ENCODE peak calls at places on chromosomes 6 and 20, in four cellular contexts. P, K, X and I are unnamed samples.
A peak's percentile ranks its signal among the peaks of the same experiment; 100 is the strongest.

GRCh38 chr6:7543761-7544424 is 2.4 kb downstream of the DSP start:
- DNase-seq in P (no peak), K (no peak), X (no peak), I (no peak)

GRCh38 chr6:133184798-133185380 is 56.3 kb upstream of the EYA4 start:
- DNase-seq in P (no peak), K (no peak), X (no peak), I (peak; percentile 39)

GRCh38 chr6:1658212-1659005 is 48.7 kb downstream of the FOXC1 start:
- DNase-seq in P (no peak), K (no peak), X (no peak), I (no peak)

GRCh38 chr20:23970049-23970448 is 18.5 kb downstream of the GGTLC1 start:
- DNase-seq in P (no peak), K (no peak), X (no peak), I (no peak)

GRCh38 chr20:37223053-37223452 is 38.6 kb downstream of the GHRH start:
- DNase-seq in P (no peak), K (no peak), X (no peak), I (peak; percentile 29)

GRCh38 chr6:56101141-56101553 is 146.2 kb downstream of the COL21A1 start:
- DNase-seq in P (peak; percentile 67), K (no peak), X (no peak), I (no peak)

GRCh38 chr20:50575869-50576720 is 65.9 kb downstream of the PTPN1 start:
- DNase-seq in P (peak; percentile 83), K (peak; percentile 70), X (no peak), I (peak; percentile 37)

GRCh38 chr6:31055401-31055800 is 45.1 kb downstream of the MUC22 start:
- DNase-seq in P (no peak), K (no peak), X (no peak), I (no peak)

GRCh38 chr6:64411226-64411625 is 775.6 kb downstream of the PHF3 start:
- DNase-seq in P (no peak), K (no peak), X (no peak), I (no peak)

GRCh38 chr20:10362674-10363073 is 71.3 kb downstream of the MKKS start:
- DNase-seq in P (no peak), K (no peak), X (no peak), I (no peak)

GRCh38 chr6:141244366-141244765 is 888.4 kb upstream of the GJE1 start:
- DNase-seq in P (no peak), K (no peak), X (no peak), I (no peak)

GRCh38 chr6:39251406-39251805 is 22.1 kb upstream of the KCNK5 start:
- DNase-seq in P (peak; percentile 97), K (no peak), X (no peak), I (no peak)

GRCh38 chr20:37519508-37520416 is 1.3 kb upstream of the NNAT start:
- DNase-seq in P (peak; percentile 76), K (no peak), X (no peak), I (no peak)

GRCh38 chr6:43771210-43771857 is 1.3 kb downstream of the VEGFA start:
- DNase-seq in P (peak; percentile 57), K (peak; percentile 73), X (no peak), I (peak; percentile 43)

GRCh38 chr20:53981752-53982437 is 88.5 kb downstream of the BCAS1 start:
- DNase-seq in P (no peak), K (no peak), X (no peak), I (no peak)

GRCh38 chr20:37537505-37537904 is 9.8 kb upstream of the BLCAP start:
- DNase-seq in P (no peak), K (no peak), X (no peak), I (no peak)